ENCODE peak calls at places on chromosomes 16 and 17, in four cellular contexts. V, Y, P and I are unnamed samples.

GRCh38 chr17:83203472-83204221 is 124.2 kb downstream of the METRNL start:
- DNase-seq in Y (no peak), P (no peak), V (peak; percentile 46), I (no peak)

GRCh38 chr17:16407911-16408588 is 7.3 kb upstream of the TRPV2 start:
- DNase-seq in V (no peak), Y (no peak), P (no peak), I (peak; percentile 65)

GRCh38 chr16:74721716-74722115 is 21.1 kb upstream of the MLKL start:
- DNase-seq in P (no peak), V (no peak), Y (no peak), I (no peak)

GRCh38 chr17:59105852-59106462 is 723 bp downstream of the TRIM37 start:
- DNase-seq in Y (no peak), V (peak; percentile 72), P (peak; percentile 51), I (peak; percentile 68)

GRCh38 chr17:32671891-32672290 is 185.1 kb downstream of the CDK5R1 start:
- DNase-seq in P (no peak), Y (no peak), V (no peak), I (no peak)

GRCh38 chr17:3873862-3874261 is 19.0 kb downstream of the CAMKK1 start:
- DNase-seq in V (no peak), P (no peak), Y (no peak), I (no peak)

GRCh38 chr17:72984925-72985322 is 107.6 kb downstream of the SLC39A11 start:
- DNase-seq in P (no peak), V (no peak), Y (peak; percentile 82), I (no peak)

GRCh38 chr17:75260679-75261335 is 599 bp downstream of the GGA3 start:
- DNase-seq in V (no peak), Y (no peak), P (no peak), I (no peak)

GRCh38 chr16:716250-716607 is 1.3 kb downstream of the METRN start:
- DNase-seq in Y (no peak), P (peak; percentile 32), V (no peak), I (no peak)
- H3K4me3 ChIP-seq in Y (peak overlapping the region; percentile 59), P (no peak overlapping the region), V (peak overlapping the region; percentile 62), I (no peak overlapping the region)

GRCh38 chr17:66507103-66507923 is 204.9 kb downstream of the PRKCA start:
- DNase-seq in P (peak; percentile 38), V (no peak), Y (peak; percentile 33), I (peak; percentile 60)
- H3K27ac ChIP-seq in P (no peak overlapping the region), V (peak overlapping the region; percentile 66), Y (peak overlapping the region; percentile 64), I (no peak overlapping the region)

DNA sequence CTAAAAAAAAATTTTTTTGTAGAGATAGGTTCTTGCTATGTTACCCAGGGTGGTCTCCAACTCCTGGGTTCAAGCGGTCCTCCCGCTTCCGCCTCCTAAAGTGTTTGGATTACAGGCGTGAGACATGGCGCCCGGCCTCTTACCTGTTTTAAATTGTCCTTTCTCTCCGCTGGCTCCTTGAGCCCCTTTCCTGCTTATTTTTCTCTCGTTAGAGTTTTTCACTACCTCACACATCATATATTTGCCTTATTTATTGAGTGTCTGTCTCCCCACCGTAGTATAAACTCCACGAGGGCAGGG is 760 bp upstream of the SEC14L5 start:
- DNase-seq in Y (no peak), P (no peak), V (no peak), I (no peak)
- H3K4me3 ChIP-seq in Y (peak overlapping the region; percentile 44), P (peak overlapping the region; percentile 44), V (peak overlapping the region; percentile 42), I (peak overlapping the region; percentile 48)

GRCh38 chr17:79937435-79937870 is 98.2 kb upstream of the CBX4 start:
- DNase-seq in P (no peak), V (no peak), Y (no peak), I (no peak)

GRCh38 chr17:79934653-79934970 is 95.4 kb upstream of the CBX4 start:
- DNase-seq in V (no peak), Y (no peak), P (no peak), I (no peak)

GRCh38 chr17:79935197-79935844 is 96.1 kb upstream of the CBX4 start:
- DNase-seq in Y (no peak), V (no peak), P (no peak), I (no peak)

GRCh38 chr17:79936661-79937434 is 97.6 kb upstream of the CBX4 start:
- DNase-seq in Y (no peak), V (no peak), P (no peak), I (peak; percentile 75)

GRCh38 chr17:79935845-79936470 is 96.7 kb upstream of the CBX4 start:
- DNase-seq in P (no peak), V (no peak), Y (no peak), I (no peak)
- H3K27ac ChIP-seq in P (no peak overlapping the region), V (no peak overlapping the region), Y (no peak overlapping the region), I (no peak overlapping the region)

GRCh38 chr16:3890091-3890490 is 9.6 kb upstream of the CREBBP start:
- DNase-seq in V (no peak), Y (no peak), P (no peak), I (no peak)
- H3K4me3 ChIP-seq in V (no peak overlapping the region), Y (no peak overlapping the region), P (no peak overlapping the region), I (no peak overlapping the region)

DNA sequence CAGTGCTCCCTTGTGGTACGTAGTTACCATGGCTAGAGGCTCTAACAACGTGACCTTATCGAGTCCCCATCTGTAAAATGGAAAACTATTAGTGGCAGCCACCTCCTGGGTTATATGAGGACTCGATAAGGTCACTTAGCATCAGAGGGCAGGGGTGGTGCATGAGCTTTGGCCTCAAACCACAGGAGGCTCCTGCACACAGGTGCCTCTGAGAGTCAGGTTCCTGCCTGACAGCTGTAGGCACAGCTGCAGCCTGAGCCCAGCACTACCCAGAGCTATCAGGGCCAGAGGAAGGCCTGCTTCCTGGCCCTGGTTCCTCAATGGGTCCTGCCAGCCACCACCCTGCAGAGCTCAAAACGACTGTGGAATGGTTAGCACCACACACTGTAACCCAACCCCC is 57.2 kb upstream of the SEC14L1 start:
- DNase-seq in P (no peak), V (no peak), Y (no peak), I (no peak)
- H3K27ac ChIP-seq in P (no peak overlapping the region), V (no peak overlapping the region), Y (no peak overlapping the region), I (no peak overlapping the region)

GRCh38 chr17:81685108-81685507 is 1.3 kb downstream of the HGS start:
- DNase-seq in V (peak; percentile 82), P (no peak), Y (no peak), I (peak; percentile 31)
- H3K4me3 ChIP-seq in V (peak overlapping the region; percentile 98), P (no peak overlapping the region), Y (peak overlapping the region; percentile 99), I (peak overlapping the region; percentile 93)

GRCh38 chr16:31253642-31254045 is 6.1 kb upstream of the ITGAM start:
- DNase-seq in P (no peak), V (no peak), Y (no peak), I (no peak)
- H3K27ac ChIP-seq in P (no peak overlapping the region), V (no peak overlapping the region), Y (no peak overlapping the region), I (no peak overlapping the region)

GRCh38 chr17:79792371-79792871 is 4.5 kb downstream of the CBX8 start:
- DNase-seq in V (no peak), Y (no peak), P (peak; percentile 22), I (no peak)
- H3K4me3 ChIP-seq in V (peak overlapping the region; percentile 36), Y (no peak overlapping the region), P (no peak overlapping the region), I (peak overlapping the region; percentile 42)